ENCODE peak calls at places on chromosome X, in five cellular contexts. One of them, this sample, is unnamed.

GRCh38 chrX:7412840-7413239 is 264.9 kb upstream of the PUDP start:
- DNase-seq in tibial artery: no peak
- DNase-seq in foreskin fibroblast: no peak
- DNase-seq in breast epithelium: no peak
- DNase-seq in testis: no peak
- DNase-seq in this sample: no peak

GRCh38 chrX:18354369-18355329 is at the start of gene SCML2:
- DNase-seq in foreskin fibroblast: peak; percentile 69
- DNase-seq in tibial artery: no peak
- DNase-seq in testis: peak; percentile 62
- DNase-seq in breast epithelium: no peak
- DNase-seq in this sample: peak; percentile 25

GRCh38 chrX:97096385-97096784 is 212.7 kb downstream of the RPA4 start:
- DNase-seq in foreskin fibroblast: no peak
- DNase-seq in tibial artery: no peak
- DNase-seq in breast epithelium: no peak
- DNase-seq in testis: no peak
- DNase-seq in this sample: no peak

GRCh38 chrX:24259544-24260240 is 54.2 kb downstream of the SUPT20HL2 start:
- DNase-seq in tibial artery: no peak
- DNase-seq in breast epithelium: no peak
- DNase-seq in foreskin fibroblast: peak; percentile 77
- DNase-seq in testis: peak; percentile 67
- DNase-seq in this sample: peak; percentile 51

GRCh38 chrX:40248822-40249221 is 151.1 kb upstream of the BCOR start:
- DNase-seq in breast epithelium: no peak
- DNase-seq in tibial artery: no peak
- DNase-seq in testis: no peak
- DNase-seq in foreskin fibroblast: no peak
- DNase-seq in this sample: no peak

GRCh38 chrX:65679071-65679540 is 11.7 kb downstream of the MSN start:
- DNase-seq in tibial artery: no peak
- DNase-seq in foreskin fibroblast: peak; percentile 61
- DNase-seq in testis: no peak
- DNase-seq in breast epithelium: no peak
- DNase-seq in this sample: no peak

GRCh38 chrX:153926863-153927685 is 1.0 kb upstream of the ARHGAP4 start:
- DNase-seq in testis: peak; percentile 32
- DNase-seq in foreskin fibroblast: peak; percentile 50
- DNase-seq in breast epithelium: peak; percentile 37
- DNase-seq in tibial artery: peak; percentile 74
- DNase-seq in this sample: peak; percentile 81

GRCh38 chrX:15781964-15782711 is 8.1 kb upstream of the ZRSR2 start:
- DNase-seq in testis: no peak
- DNase-seq in foreskin fibroblast: no peak
- DNase-seq in tibial artery: no peak
- DNase-seq in breast epithelium: no peak
- DNase-seq in this sample: peak; percentile 58

GRCh38 chrX:20019672-20020365 is 29.0 kb upstream of the BCLAF3 start:
- DNase-seq in testis: no peak
- DNase-seq in breast epithelium: no peak
- DNase-seq in tibial artery: no peak
- DNase-seq in foreskin fibroblast: no peak
- DNase-seq in this sample: no peak

GRCh38 chrX:115367455-115367854 is 77.9 kb downstream of the LUZP4 start:
- DNase-seq in breast epithelium: peak; percentile 39
- DNase-seq in testis: no peak
- DNase-seq in tibial artery: no peak
- DNase-seq in foreskin fibroblast: no peak
- DNase-seq in this sample: no peak

GRCh38 chrX:63466690-63467089 is 115.6 kb upstream of the SPIN4 start:
- DNase-seq in breast epithelium: no peak
- DNase-seq in foreskin fibroblast: no peak
- DNase-seq in testis: no peak
- DNase-seq in tibial artery: no peak
- DNase-seq in this sample: no peak

GRCh38 chrX:37759878-37760418 is 19.9 kb upstream of the CYBB start:
- DNase-seq in tibial artery: no peak
- DNase-seq in foreskin fibroblast: no peak
- DNase-seq in breast epithelium: no peak
- DNase-seq in testis: no peak
- DNase-seq in this sample: no peak

GRCh38 chrX:43878902-43879526 is 3.2 kb downstream of the MAOB start:
- DNase-seq in testis: no peak
- DNase-seq in breast epithelium: no peak
- DNase-seq in tibial artery: no peak
- DNase-seq in foreskin fibroblast: no peak
- DNase-seq in this sample: no peak

GRCh38 chrX:43469391-43470054 is 186.6 kb upstream of the MAOA start:
- DNase-seq in tibial artery: no peak
- DNase-seq in breast epithelium: no peak
- DNase-seq in testis: no peak
- DNase-seq in foreskin fibroblast: no peak
- DNase-seq in this sample: no peak

GRCh38 chrX:12978205-12979010 is 3.5 kb downstream of the TMSB4X start:
- DNase-seq in foreskin fibroblast: peak; percentile 89
- DNase-seq in testis: peak; percentile 37
- DNase-seq in tibial artery: peak; percentile 65
- DNase-seq in breast epithelium: peak; percentile 33
- DNase-seq in this sample: no peak

GRCh38 chrX:109709129-109709631 is 23.9 kb downstream of the ACSL4 start:
- DNase-seq in breast epithelium: no peak
- DNase-seq in testis: no peak
- DNase-seq in foreskin fibroblast: peak; percentile 65
- DNase-seq in tibial artery: no peak
- DNase-seq in this sample: peak; percentile 31

GRCh38 chrX:10932842-10933440 is 178.2 kb upstream of the HCCS start:
- DNase-seq in testis: no peak
- DNase-seq in breast epithelium: no peak
- DNase-seq in foreskin fibroblast: peak; percentile 66
- DNase-seq in tibial artery: no peak
- DNase-seq in this sample: no peak

GRCh38 chrX:83446355-83446754 is 61.7 kb upstream of the POU3F4 start:
- DNase-seq in testis: no peak
- DNase-seq in breast epithelium: no peak
- DNase-seq in foreskin fibroblast: no peak
- DNase-seq in tibial artery: no peak
- DNase-seq in this sample: no peak

DNA sequence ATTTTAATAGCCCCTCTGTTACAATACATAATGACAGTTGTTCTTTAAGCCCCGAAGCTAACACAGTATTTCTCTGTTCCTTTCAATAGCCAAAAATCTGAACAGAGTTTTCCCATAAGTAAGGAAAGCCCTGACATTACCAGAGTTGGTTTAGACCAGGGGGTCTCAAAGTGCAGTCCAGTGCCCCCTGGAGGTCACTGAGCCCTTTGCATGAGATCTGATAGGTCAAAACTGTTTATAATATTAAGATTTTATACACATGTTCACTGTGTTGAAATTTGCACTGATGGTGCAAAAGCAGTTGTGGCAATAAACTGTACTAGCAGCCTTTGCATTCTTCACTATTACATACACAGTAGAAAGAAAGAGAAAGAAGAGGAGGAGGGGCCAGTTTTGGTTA is 177.1 kb downstream of the SPANXN3 start:
- DNase-seq in tibial artery: no peak
- DNase-seq in breast epithelium: no peak
- DNase-seq in testis: no peak
- DNase-seq in foreskin fibroblast: no peak
- DNase-seq in this sample: no peak
- TF ChIP-seq CTCF in tibial artery: no peak
- TF ChIP-seq CTCF in breast epithelium: no peak
- TF ChIP-seq CTCF in testis: no peak
- TF ChIP-seq CTCF in foreskin fibroblast: no peak
- TF ChIP-seq CTCF in this sample: no peak

GRCh38 chrX:22081475-22082092 is 49.5 kb downstream of the PHEX start:
- DNase-seq in testis: peak; percentile 64
- DNase-seq in breast epithelium: no peak
- DNase-seq in foreskin fibroblast: peak; percentile 81
- DNase-seq in tibial artery: no peak
- DNase-seq in this sample: no peak
- TF ChIP-seq CTCF in testis: no peak
- TF ChIP-seq CTCF in breast epithelium: no peak
- TF ChIP-seq CTCF in foreskin fibroblast: peak; percentile 56
- TF ChIP-seq CTCF in tibial artery: peak; percentile 35
- TF ChIP-seq CTCF in this sample: peak; percentile 32

GRCh38 chrX:134664202-134664601 is 5.9 kb upstream of the PLAC1 start:
- DNase-seq in breast epithelium: no peak
- DNase-seq in tibial artery: no peak
- DNase-seq in testis: no peak
- DNase-seq in foreskin fibroblast: peak; percentile 37
- DNase-seq in this sample: no peak
- TF ChIP-seq CTCF in breast epithelium: no peak
- TF ChIP-seq CTCF in tibial artery: no peak
- TF ChIP-seq CTCF in testis: no peak
- TF ChIP-seq CTCF in foreskin fibroblast: no peak
- TF ChIP-seq CTCF in this sample: no peak

DNA sequence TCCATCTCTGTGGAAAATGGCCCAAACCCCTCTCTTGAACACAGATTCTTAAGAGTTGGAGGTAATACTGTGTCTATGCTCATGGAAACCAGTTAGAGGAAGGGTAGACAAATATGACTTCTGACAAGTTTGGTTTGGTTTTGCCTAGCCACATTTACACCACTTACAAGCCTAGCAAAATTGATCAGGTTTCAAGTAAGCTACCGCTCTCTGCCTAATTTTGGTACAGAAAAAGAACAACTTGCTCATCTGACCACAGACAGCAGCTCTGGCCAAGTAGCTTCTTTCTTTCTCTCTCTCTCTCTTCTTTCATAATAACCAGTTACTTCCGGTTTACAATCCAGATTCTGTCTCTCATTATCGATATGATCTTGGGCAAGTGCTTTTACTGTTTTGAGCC is 260.0 kb downstream of the GLUD2 start:
- DNase-seq in breast epithelium: no peak
- DNase-seq in foreskin fibroblast: peak; percentile 25
- DNase-seq in testis: no peak
- DNase-seq in tibial artery: no peak
- DNase-seq in this sample: peak; percentile 10
- TF ChIP-seq CTCF in breast epithelium: no peak
- TF ChIP-seq CTCF in foreskin fibroblast: no peak
- TF ChIP-seq CTCF in testis: no peak
- TF ChIP-seq CTCF in tibial artery: no peak
- TF ChIP-seq CTCF in this sample: no peak